ENCODE peak calls at places on chromosomes 12 and 14, in seven cellular contexts. F is fibroblast of pulmonary artery, W is esophagus muscularis mucosa, Q is GM12865, R is dorsolateral prefrontal cortex, P is neural crest cell, L is ovary. H is an unnamed sample.

GRCh38 chr12:27013606-27014084 is 539 bp downstream of the TM7SF3 start:
- DNase-seq in F (peak; percentile 45), W (no peak), Q (no peak), R (no peak), P (peak; percentile 46), L (no peak), H (peak; percentile 39)

GRCh38 chr12:121379945-121380344 is 20.0 kb upstream of the RNF34 start:
- DNase-seq in F (no peak), W (no peak), Q (no peak), R (no peak), P (no peak), L (no peak), H (no peak)

GRCh38 chr12:18275974-18276373 is 14.7 kb downstream of the PIK3C2G start:
- DNase-seq in F (no peak), W (no peak), Q (no peak), R (no peak), P (no peak), L (no peak), H (peak; percentile 28)

GRCh38 chr12:62272936-62273552 is 12.8 kb downstream of the USP15 start:
- DNase-seq in F (no peak), W (no peak), Q (no peak), R (no peak), P (no peak), L (no peak), H (no peak)

GRCh38 chr12:107515446-107515958 is 170.1 kb upstream of the PWP1 start:
- DNase-seq in F (peak; percentile 85), W (peak; percentile 92), Q (peak; percentile 56), R (no peak), P (no peak), L (no peak), H (peak; percentile 59)

GRCh38 chr12:117646595-117646994 is 285.2 kb upstream of the NOS1 start:
- DNase-seq in F (no peak), W (no peak), Q (no peak), R (no peak), P (no peak), L (no peak), H (no peak)

GRCh38 chr12:57093412-57094193 is 4.7 kb downstream of the NAB2 start:
- DNase-seq in F (peak; percentile 86), W (peak; percentile 96), Q (peak; percentile 77), R (peak; percentile 81), P (peak; percentile 62), L (peak; percentile 92), H (peak; percentile 69)

GRCh38 chr12:59940676-59941342 is 345.0 kb downstream of the SLC16A7 start:
- DNase-seq in F (no peak), W (no peak), Q (no peak), R (no peak), P (no peak), L (no peak), H (no peak)

GRCh38 chr12:53844989-53845836 is 93.4 kb upstream of the HOXC13 start:
- DNase-seq in F (peak; percentile 2), W (no peak), Q (no peak), R (no peak), P (no peak), L (no peak), H (peak; percentile 74)

GRCh38 chr12:34396006-34396860 is 373.9 kb downstream of the ALG10 start:
- DNase-seq in F (no peak), W (peak; percentile 81), Q (no peak), R (peak; percentile 24), P (no peak), L (peak; percentile 14), H (no peak)

GRCh38 chr14:71523630-71524320 is 408.5 kb upstream of the RGS6 start:
- DNase-seq in F (no peak), W (no peak), Q (peak; percentile 84), R (no peak), P (no peak), L (no peak), H (no peak)

GRCh38 chr12:66232258-66232657 is 43.2 kb downstream of the IRAK3 start:
- DNase-seq in F (no peak), W (no peak), Q (peak; percentile 33), R (no peak), P (no peak), L (no peak), H (no peak)

GRCh38 chr14:21902561-21903199 is 229.1 kb upstream of the OR4E1 start:
- DNase-seq in F (no peak), W (no peak), Q (peak; percentile 18), R (no peak), P (peak; percentile 32), L (no peak), H (no peak)
- TF ChIP-seq CTCF in F (peak; percentile 44), W (no peak), Q (peak; percentile 53), R (peak; percentile 54), P (peak; percentile 60), L (no peak), H (no peak)

GRCh38 chr14:94005324-94005723 is 8.2 kb downstream of the CCDC197 start:
- DNase-seq in F (no peak), W (no peak), Q (peak; percentile 45), R (no peak), P (no peak), L (no peak), H (no peak)
- TF ChIP-seq CTCF in F (peak; percentile 52), W (peak; percentile 28), Q (peak; percentile 58), R (peak; percentile 38), P (peak; percentile 59), L (no peak), H (peak; percentile 72)

GRCh38 chr12:9143929-9144328 is 28.2 kb upstream of the A2M start:
- DNase-seq in F (no peak), W (no peak), Q (no peak), R (no peak), P (no peak), L (no peak), H (no peak)

GRCh38 chr12:9148926-9149325 is 33.2 kb upstream of the A2M start:
- DNase-seq in F (no peak), W (no peak), Q (no peak), R (no peak), P (no peak), L (no peak), H (no peak)

DNA sequence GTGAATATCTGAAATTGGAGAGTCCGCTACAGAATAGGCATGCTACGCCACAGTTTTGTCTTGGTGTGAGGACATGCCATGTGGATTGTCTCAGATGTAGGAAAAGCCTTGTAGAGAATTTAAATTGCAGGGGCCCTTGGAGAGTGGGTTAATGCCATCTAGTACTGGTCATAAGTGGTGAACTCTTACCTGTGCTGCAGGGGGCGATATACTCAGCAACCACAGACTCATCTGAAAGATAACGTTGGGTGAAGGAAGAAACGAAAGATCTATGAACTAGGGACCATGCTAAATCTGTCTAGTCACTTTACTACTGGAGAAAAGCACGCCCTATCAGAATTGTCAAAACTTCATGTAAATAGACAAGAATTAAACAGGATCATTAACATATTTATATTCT is 33.7 kb upstream of the A2M start:
- DNase-seq in F (no peak), W (no peak), Q (no peak), R (no peak), P (no peak), L (no peak), H (no peak)
- TF ChIP-seq CTCF in F (no peak), W (no peak), Q (peak; percentile 18), R (no peak), P (no peak), L (no peak), H (no peak)

DNA sequence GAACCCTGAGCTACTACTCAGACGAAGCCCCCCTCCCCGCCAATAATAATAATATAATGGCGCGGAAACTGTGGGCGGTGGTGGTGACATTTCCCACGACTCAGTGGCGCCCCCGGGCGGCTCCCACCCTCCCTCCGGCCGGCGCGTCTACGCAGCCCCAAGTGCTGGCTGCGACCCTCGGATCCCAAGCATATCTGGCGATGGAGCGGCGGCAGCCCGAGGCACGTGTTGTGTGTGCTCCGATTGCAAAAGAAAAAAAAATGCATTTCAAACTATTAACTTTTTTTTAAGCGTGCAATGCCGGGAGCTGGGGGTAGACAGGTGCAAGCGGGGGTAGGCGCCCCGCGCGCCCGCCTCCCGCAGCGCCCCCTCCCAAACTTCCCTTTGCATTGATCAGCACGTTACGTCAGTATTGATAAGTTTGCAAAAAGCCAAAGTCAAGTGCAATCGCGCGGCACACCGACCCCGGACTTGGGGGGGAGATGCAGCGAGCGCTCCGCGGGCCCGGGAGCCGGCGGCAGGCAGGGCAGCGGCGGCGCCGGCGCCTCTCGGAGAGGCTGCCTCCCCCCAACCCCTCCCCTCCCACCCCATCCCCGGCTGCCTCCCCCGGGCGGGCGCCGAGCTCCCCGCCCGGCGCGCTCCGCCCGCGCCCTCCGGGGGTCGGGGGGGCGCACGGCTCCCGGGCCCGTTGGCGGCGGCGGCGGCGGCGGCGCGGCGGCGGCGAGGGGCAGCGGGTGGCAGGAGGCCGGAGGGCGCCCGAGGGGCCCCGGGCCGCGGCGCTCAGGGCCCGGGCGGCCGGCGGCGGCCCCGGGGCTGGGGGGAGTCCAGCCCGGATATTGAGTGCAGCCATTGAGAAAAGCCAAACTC is 113.1 kb upstream of the MYL2 start:
- DNase-seq in F (no peak), W (no peak), Q (no peak), R (no peak), P (peak; percentile 57), L (no peak), H (no peak)
- TF ChIP-seq CTCF in F (no peak), W (no peak), Q (peak; percentile 13), R (no peak), P (peak; percentile 70), L (no peak), H (peak; percentile 21)